ENCODE peak calls at places on chromosomes 16 and 17, in four cellular contexts. One of them, this sample, is unnamed.

GRCh38 chr16:65123846-65124513 is 2.1 kb upstream of the CDH11 start:
- DNase-seq in A549: no peak
- DNase-seq in IMR-90: peak
- DNase-seq in K562: no peak
- DNase-seq in this sample: no peak

GRCh38 chr16:22262460-22262859 is 34.7 kb upstream of the POLR3E start:
- DNase-seq in A549: no peak
- DNase-seq in IMR-90: peak
- DNase-seq in K562: no peak
- DNase-seq in this sample: no peak

GRCh38 chr16:81505011-81505660 is 60.5 kb downstream of the CMIP start:
- DNase-seq in A549: no peak
- DNase-seq in IMR-90: no peak
- DNase-seq in K562: peak
- DNase-seq in this sample: no peak

GRCh38 chr16:84423416-84423837 is 55.1 kb downstream of the ATP2C2 start:
- DNase-seq in A549: peak
- DNase-seq in IMR-90: peak
- DNase-seq in K562: peak
- DNase-seq in this sample: peak

GRCh38 chr16:22278841-22279240 is 18.4 kb upstream of the POLR3E start:
- DNase-seq in A549: no peak
- DNase-seq in IMR-90: no peak
- DNase-seq in K562: no peak
- DNase-seq in this sample: no peak

GRCh38 chr17:1486802-1487695 is 5.4 kb downstream of the MYO1C start:
- DNase-seq in A549: peak
- DNase-seq in IMR-90: no peak
- DNase-seq in K562: peak
- DNase-seq in this sample: no peak

GRCh38 chr17:65763786-65764185 is 202.3 kb upstream of the AXIN2 start:
- DNase-seq in A549: no peak
- DNase-seq in IMR-90: no peak
- DNase-seq in K562: no peak
- DNase-seq in this sample: no peak

GRCh38 chr16:11032922-11033291 is 88.5 kb downstream of the CLEC16A start:
- DNase-seq in A549: no peak
- DNase-seq in IMR-90: peak
- DNase-seq in K562: peak
- DNase-seq in this sample: no peak

GRCh38 chr16:1726661-1727502 is 20.9 kb downstream of the MAPK8IP3 start:
- DNase-seq in A549: no peak
- DNase-seq in IMR-90: no peak
- DNase-seq in K562: no peak
- DNase-seq in this sample: no peak

GRCh38 chr17:79340286-79340685 is 265.7 kb downstream of the ENGASE start:
- DNase-seq in A549: no peak
- DNase-seq in IMR-90: no peak
- DNase-seq in K562: no peak
- DNase-seq in this sample: no peak

GRCh38 chr16:69482410-69482951 is 58.1 kb downstream of the CYB5B start:
- DNase-seq in A549: no peak
- DNase-seq in IMR-90: peak
- DNase-seq in K562: no peak
- DNase-seq in this sample: no peak

GRCh38 chr16:9058211-9058610 is 33.2 kb upstream of the HAPSTR1 start:
- DNase-seq in A549: no peak
- DNase-seq in IMR-90: no peak
- DNase-seq in K562: no peak
- DNase-seq in this sample: no peak

DNA sequence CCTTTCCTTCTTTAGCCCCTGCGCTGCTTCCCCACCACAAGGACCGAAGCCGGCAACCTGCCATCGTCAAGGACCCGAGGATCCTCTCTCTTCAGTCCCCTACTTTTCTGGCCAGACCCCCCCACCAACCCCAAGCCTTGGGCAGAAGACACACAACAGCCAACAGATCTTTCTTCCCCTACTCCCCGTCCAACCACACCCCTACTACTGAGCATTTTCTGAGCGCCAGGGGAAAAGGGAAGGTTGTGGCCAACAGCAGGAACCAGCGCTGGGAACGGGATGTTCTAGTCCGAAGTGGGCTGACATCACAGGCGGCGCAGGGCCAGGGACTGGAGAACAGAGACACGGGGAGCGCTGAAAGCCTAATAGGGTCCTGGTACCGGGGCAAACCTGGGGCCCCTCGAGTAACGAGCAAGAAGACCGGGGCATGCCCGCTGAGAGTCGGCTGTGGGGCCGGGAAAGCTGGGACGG is 528 bp downstream of the PER1 start:
- DNase-seq in A549: no peak
- DNase-seq in IMR-90: peak
- DNase-seq in K562: no peak
- DNase-seq in this sample: no peak
- TF ChIP-seq RAD21 in A549: no peak
- TF ChIP-seq RAD21 in IMR-90: no peak
- TF ChIP-seq RAD21 in K562: no peak
- TF ChIP-seq RAD21 in this sample: no peak

GRCh38 chr16:14284930-14285541 is 213.9 kb downstream of the MRTFB start:
- DNase-seq in A549: peak
- DNase-seq in IMR-90: no peak
- DNase-seq in K562: no peak
- DNase-seq in this sample: peak
- TF ChIP-seq MAFK in A549: no peak
- TF ChIP-seq MAFK in IMR-90: no peak
- TF ChIP-seq MAFK in K562: no peak
- TF ChIP-seq MAFK in this sample: no peak

GRCh38 chr17:74519951-74520553 is 11.2 kb downstream of the CD300LB start:
- DNase-seq in A549: no peak
- DNase-seq in IMR-90: no peak
- DNase-seq in K562: no peak
- DNase-seq in this sample: no peak

GRCh38 chr17:74523308-74523707 is 8.0 kb downstream of the CD300LB start:
- DNase-seq in A549: no peak
- DNase-seq in IMR-90: no peak
- DNase-seq in K562: no peak
- DNase-seq in this sample: no peak

GRCh38 chr17:74521701-74522201 is 9.5 kb downstream of the CD300LB start:
- DNase-seq in A549: no peak
- DNase-seq in IMR-90: no peak
- DNase-seq in K562: no peak
- DNase-seq in this sample: no peak

GRCh38 chr17:74522381-74523090 is 8.7 kb downstream of the CD300LB start:
- DNase-seq in A549: no peak
- DNase-seq in IMR-90: no peak
- DNase-seq in K562: no peak
- DNase-seq in this sample: no peak

GRCh38 chr17:74520790-74521480 is 10.3 kb downstream of the CD300LB start:
- DNase-seq in A549: no peak
- DNase-seq in IMR-90: no peak
- DNase-seq in K562: no peak
- DNase-seq in this sample: no peak
- TF ChIP-seq RAD21 in A549: no peak
- TF ChIP-seq RAD21 in IMR-90: no peak
- TF ChIP-seq RAD21 in K562: no peak
- TF ChIP-seq RAD21 in this sample: no peak

GRCh38 chr17:45363498-45363897 is 46.7 kb upstream of the MAP3K14 start:
- DNase-seq in A549: no peak
- DNase-seq in IMR-90: no peak
- DNase-seq in K562: no peak
- DNase-seq in this sample: no peak
- TF ChIP-seq MAFK in A549: no peak
- TF ChIP-seq MAFK in IMR-90: no peak
- TF ChIP-seq MAFK in K562: no peak
- TF ChIP-seq MAFK in this sample: no peak

GRCh38 chr16:73196670-73197069 is 148.7 kb upstream of the ZFHX3 start:
- DNase-seq in A549: peak
- DNase-seq in IMR-90: peak
- DNase-seq in K562: peak
- DNase-seq in this sample: peak
- TF ChIP-seq RAD21 in A549: peak
- TF ChIP-seq RAD21 in IMR-90: peak
- TF ChIP-seq RAD21 in K562: peak
- TF ChIP-seq RAD21 in this sample: peak

GRCh38 chr17:7478276-7479138 is 924 bp downstream of the ZBTB4 start:
- DNase-seq in A549: peak
- DNase-seq in IMR-90: peak
- DNase-seq in K562: peak
- DNase-seq in this sample: no peak

GRCh38 chr17:7476474-7476873 is 3.0 kb downstream of the ZBTB4 start:
- DNase-seq in A549: peak
- DNase-seq in IMR-90: peak
- DNase-seq in K562: peak
- DNase-seq in this sample: no peak

GRCh38 chr17:7479139-7479388 is 367 bp downstream of the ZBTB4 start:
- DNase-seq in A549: no peak
- DNase-seq in IMR-90: no peak
- DNase-seq in K562: no peak
- DNase-seq in this sample: no peak

GRCh38 chr17:7476951-7477350 is 2.5 kb downstream of the ZBTB4 start:
- DNase-seq in A549: no peak
- DNase-seq in IMR-90: no peak
- DNase-seq in K562: no peak
- DNase-seq in this sample: no peak

DNA sequence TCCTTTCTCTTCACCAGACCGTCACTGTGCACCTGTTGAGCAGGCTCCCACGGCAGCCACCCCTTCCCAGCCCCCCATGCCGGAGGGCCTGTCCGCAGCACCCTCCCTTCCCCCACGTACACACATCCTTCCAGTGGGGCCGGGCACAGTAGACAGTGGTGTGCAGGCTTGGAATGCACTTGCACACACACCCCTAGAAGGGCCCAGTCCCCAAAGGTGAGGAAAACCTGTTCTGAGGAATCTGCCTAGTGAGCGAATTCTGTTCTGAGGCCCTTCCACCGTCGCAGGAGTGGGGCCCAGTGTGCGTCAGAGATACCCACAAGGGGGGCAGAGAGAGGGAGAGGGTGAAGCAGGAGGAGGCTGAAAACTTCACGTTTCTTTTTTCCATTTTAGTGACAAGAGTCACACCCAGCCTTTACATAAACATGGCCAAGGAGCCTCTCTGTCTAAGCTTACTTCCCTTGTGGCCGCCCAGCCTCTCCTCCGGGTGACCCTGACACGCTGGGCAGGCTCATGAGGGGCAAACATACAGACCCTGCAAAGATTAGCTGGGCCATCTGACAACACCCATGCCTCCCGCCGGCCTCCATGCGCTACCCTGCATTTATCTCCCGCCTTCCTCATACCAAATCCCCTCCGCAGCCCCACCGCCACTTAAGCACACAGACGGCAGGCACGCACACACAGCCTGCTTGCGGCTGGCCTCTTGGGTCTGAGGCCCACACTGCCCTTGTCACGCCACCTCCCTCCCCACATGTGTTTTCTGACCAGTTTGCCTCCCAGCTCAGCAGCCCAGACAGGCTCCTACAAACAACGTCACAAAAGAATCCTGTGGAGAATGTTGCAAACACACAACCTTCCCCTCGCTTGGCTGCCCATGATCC is 1.8 kb downstream of the ZBTB4 start:
- DNase-seq in A549: no peak
- DNase-seq in IMR-90: peak
- DNase-seq in K562: peak
- DNase-seq in this sample: peak
- TF ChIP-seq MAFK in A549: peak
- TF ChIP-seq MAFK in IMR-90: peak
- TF ChIP-seq MAFK in K562: no peak
- TF ChIP-seq MAFK in this sample: peak

GRCh38 chr17:56499799-56500388 is 93.6 kb upstream of the NOG start:
- DNase-seq in A549: no peak
- DNase-seq in IMR-90: peak
- DNase-seq in K562: peak
- DNase-seq in this sample: peak
- TF ChIP-seq RAD21 in A549: peak
- TF ChIP-seq RAD21 in IMR-90: peak
- TF ChIP-seq RAD21 in K562: peak
- TF ChIP-seq RAD21 in this sample: no peak

This sample was measured in HepG2.